ENCODE peak calls at places on chromosomes 4 and X, in nine cellular contexts. H is GM12864, M is lower leg skin, X is fibroblast of lung, W is HFFc6, N is choroid plexus epithelial cell, U is glutamatergic neuron, K is fibroblast of the aortic adventitia, A is Caco-2. T is an unnamed sample.

GRCh38 chr4:13633671-13634070 is 6.1 kb upstream of the BOD1L1 start:
- DNase-seq in N (no peak), X (no peak), U (no peak), A (no peak), K (no peak), H (no peak), W (no peak), M (no peak), T (no peak)

GRCh38 chr4:131613086-131613823 is 1535.8 kb upstream of the PCDH10 start:
- DNase-seq in W (no peak), X (no peak), M (no peak), U (no peak), K (no peak), N (peak; percentile 69), A (no peak), H (no peak), T (no peak)

GRCh38 chrX:649166-649565 is 18.6 kb downstream of the SHOX start:
- DNase-seq in X (no peak), K (no peak), A (no peak), N (no peak), M (no peak), H (no peak), W (no peak), U (no peak), T (no peak)

GRCh38 chr4:72312032-72312650 is 256.9 kb downstream of the ADAMTS3 start:
- DNase-seq in H (no peak), X (peak; percentile 92), N (peak; percentile 98), K (peak; percentile 96), U (no peak), M (peak; percentile 49), A (no peak), W (peak; percentile 91), T (no peak)

GRCh38 chrX:38513087-38513742 is 48.1 kb upstream of the TSPAN7 start:
- DNase-seq in N (no peak), A (no peak), M (no peak), W (no peak), X (no peak), H (no peak), U (no peak), K (no peak), T (no peak)

GRCh38 chr4:109562457-109563237 is 2.6 kb downstream of the MCUB start:
- DNase-seq in K (no peak), A (no peak), X (no peak), M (no peak), N (no peak), H (no peak), W (no peak), U (no peak), T (no peak)

GRCh38 chrX:52280812-52281211 is 88.0 kb upstream of the XAGE2 start:
- DNase-seq in N (no peak), H (no peak), K (no peak), M (no peak), U (no peak), X (no peak), A (no peak), W (no peak), T (no peak)

GRCh38 chr4:3796960-3797359 is 30.8 kb downstream of the ADRA2C start:
- DNase-seq in K (no peak), M (no peak), A (no peak), N (no peak), H (no peak), U (no peak), W (no peak), X (no peak), T (no peak)

GRCh38 chr4:80180743-80181142 is 16.6 kb upstream of the PRDM8 start:
- DNase-seq in H (no peak), W (no peak), A (no peak), X (peak; percentile 27), M (no peak), N (no peak), K (peak; percentile 57), U (no peak), T (no peak)

GRCh38 chr4:184344899-184345572 is 127.4 kb upstream of the ENPP6 start:
- DNase-seq in N (no peak), M (no peak), A (no peak), H (no peak), U (no peak), K (no peak), W (no peak), X (no peak), T (no peak)

GRCh38 chr4:149708513-149709175 is 107.0 kb downstream of the IQCM start:
- DNase-seq in H (no peak), U (no peak), N (peak; percentile 11), X (peak; percentile 73), W (peak; percentile 60), M (no peak), K (no peak), A (no peak), T (no peak)

GRCh38 chr4:24973471-24974251 is 57.1 kb downstream of the LGI2 start:
- DNase-seq in M (peak; percentile 43), U (no peak), N (no peak), A (no peak), W (peak; percentile 69), X (no peak), K (peak; percentile 78), H (no peak), T (no peak)

GRCh38 chr4:68732653-68733466 is 62.4 kb upstream of the UGT2B15 start:
- DNase-seq in N (no peak), U (no peak), H (no peak), M (no peak), K (no peak), X (no peak), A (peak; percentile 94), W (no peak), T (no peak)

GRCh38 chr4:8105303-8106100 is 53.1 kb downstream of the ABLIM2 start:
- DNase-seq in N (no peak), U (no peak), W (no peak), K (no peak), H (no peak), A (no peak), M (no peak), X (no peak), T (no peak)

DNA sequence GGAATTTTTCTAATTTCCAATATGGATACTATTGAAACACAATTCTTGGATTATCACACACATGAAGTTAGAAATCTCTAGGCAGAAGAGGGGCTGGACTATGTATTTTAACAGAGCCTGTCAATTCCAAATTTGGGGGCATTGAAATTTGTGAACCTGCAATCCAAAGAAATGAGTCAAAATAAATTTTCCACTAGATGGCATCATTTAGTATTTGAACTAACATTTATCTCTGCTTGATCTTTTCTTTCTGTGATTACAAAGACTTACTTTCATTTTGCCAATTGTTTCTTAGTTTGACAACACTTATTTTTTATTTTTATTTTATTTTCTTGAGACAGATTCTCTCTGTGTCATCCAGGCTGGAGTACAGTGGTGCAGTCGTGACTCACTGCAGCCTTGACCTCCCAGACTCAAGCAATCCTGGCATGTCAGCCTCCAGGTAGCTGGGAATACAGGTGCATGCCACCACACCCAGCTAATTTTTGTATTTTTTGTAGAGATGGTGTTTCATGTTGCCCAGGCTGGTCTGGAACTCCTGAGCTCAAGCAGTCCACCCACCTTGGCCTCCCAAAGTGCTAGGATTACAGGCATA is 2.7 kb upstream of the PYURF start:
- DNase-seq in A (no peak), N (peak; percentile 31), X (peak; percentile 14), H (no peak), U (no peak), K (peak; percentile 40), W (peak; percentile 22), M (no peak), T (no peak)
- TF ChIP-seq CTCF in A (peak; percentile 36), N (peak; percentile 39), X (no peak), H (peak; percentile 23), U (no peak), K (no peak), W (peak; percentile 70), M (no peak), T (peak; percentile 56)

DNA sequence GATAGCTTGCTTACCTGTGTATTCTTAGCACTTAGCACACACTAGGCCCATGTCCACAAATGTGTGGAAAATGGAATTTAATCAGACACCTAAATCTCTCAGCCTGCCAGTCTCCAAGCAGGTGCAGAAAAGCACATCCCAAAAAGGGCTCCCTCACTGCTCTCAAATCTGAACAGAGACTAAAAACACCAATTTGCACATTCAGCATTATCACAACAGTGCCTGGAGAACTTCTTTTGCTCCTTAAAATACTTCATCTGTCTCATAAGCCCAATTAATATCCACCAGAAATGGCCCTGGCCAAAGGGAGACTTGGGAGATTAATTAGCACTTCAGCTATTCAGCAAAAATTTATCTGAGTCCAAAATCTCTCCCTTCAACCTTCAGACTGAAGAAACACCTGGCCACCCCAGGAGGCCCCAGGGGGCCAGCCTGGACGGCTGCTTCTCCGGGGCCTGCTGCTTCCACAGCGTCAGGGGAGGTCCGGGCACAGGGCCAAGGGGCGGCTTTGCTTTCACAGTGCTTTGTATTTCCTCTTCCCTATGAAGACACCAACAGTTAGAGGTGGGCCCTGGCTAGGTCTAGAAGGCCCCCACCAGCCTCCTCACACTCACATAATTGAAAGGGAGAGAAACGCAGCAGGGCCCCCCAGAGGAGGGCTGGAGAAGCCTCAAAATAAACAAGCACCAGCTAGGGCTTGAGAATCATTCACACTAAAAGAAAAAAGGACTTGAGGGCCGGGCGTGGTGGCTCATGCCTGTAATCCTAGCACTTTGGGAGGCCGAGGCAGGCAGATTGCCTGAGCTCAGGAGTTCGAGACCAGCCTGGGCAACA is 18.0 kb downstream of the SCD5 start:
- DNase-seq in K (peak; percentile 57), M (peak; percentile 40), X (peak; percentile 73), W (no peak), U (no peak), N (peak; percentile 95), H (no peak), A (no peak), T (no peak)
- TF ChIP-seq CTCF in K (no peak), M (no peak), X (no peak), W (no peak), U (no peak), N (peak; percentile 49), H (no peak), A (no peak), T (no peak)

GRCh38 chrX:131544218-131544617 is 344 bp downstream of the OR13H1 start:
- DNase-seq in K (no peak), H (no peak), X (no peak), A (no peak), U (no peak), W (no peak), M (no peak), N (no peak), T (no peak)
- TF ChIP-seq CTCF in K (no peak), H (no peak), X (no peak), A (no peak), U (no peak), W (no peak), M (no peak), N (no peak), T (no peak)

DNA sequence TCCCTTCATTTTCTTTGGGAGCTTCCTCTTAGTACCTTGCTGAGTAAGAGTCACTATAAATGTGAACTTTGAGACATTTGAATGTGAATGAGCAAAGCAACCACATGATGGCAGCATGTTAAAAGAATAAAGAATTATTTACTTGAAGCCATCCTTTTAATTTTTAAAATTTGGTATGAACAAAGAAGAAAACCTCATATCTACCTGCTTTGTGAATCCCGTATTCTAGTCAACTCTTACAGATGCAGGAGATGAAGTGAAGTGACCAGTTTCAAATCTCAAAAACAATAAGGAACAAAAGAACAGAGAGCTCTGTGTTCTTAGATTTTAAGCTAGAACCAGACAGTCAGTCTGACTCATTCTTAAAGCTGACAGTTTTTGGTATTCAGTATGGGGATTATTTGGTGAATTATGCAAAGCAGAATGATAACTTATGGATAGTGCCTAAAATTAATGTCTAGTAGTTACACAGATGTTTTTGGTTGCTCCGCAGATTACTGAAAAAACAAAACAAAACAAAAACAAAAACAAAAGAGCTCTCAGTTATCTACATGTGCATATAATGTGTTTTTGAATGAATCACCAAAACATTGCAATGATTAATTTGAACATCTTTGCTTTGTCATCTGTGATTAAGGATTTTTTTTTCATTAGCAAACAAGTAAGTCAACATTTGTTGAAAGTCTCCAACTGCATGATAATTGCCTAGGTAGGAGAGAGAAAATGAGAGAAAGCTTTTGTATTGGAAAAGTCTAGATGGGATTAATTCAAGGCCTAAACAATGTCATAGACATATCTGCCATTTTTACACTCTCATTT is 48.2 kb upstream of the H2AZ1 start:
- DNase-seq in N (peak; percentile 68), M (no peak), U (no peak), K (peak; percentile 67), W (peak; percentile 61), X (peak; percentile 54), H (no peak), A (no peak), T (no peak)
- TF ChIP-seq CTCF in N (peak; percentile 43), M (no peak), U (peak; percentile 19), K (peak; percentile 50), W (peak; percentile 80), X (peak; percentile 28), H (peak; percentile 29), A (no peak), T (peak; percentile 67)